ENCODE peak calls at places on chromosomes 5 and 9, in nine cellular contexts. F is brain microvascular endothelial cell, E is natural killer cell, X is bronchial epithelial cell, H is AG10803, K is A549, M is adrenal gland, W is HepG2, B is cardiac muscle cell. Y is an unnamed sample.
A peak's percentile ranks its signal among the peaks of the same experiment; 100 is the strongest.

GRCh38 chr5:123800640-123801039 is 288.7 kb downstream of the CSNK1G3 start:
- DNase-seq in F (no peak), E (no peak), X (no peak), H (no peak), K (no peak), M (no peak), W (no peak), B (no peak), Y (no peak)

GRCh38 chr5:9716838-9717281 is 86.7 kb upstream of the TAS2R1 start:
- DNase-seq in F (peak; percentile 86), E (no peak), X (peak; percentile 75), H (peak; percentile 71), K (no peak), M (no peak), W (no peak), B (no peak), Y (no peak)

GRCh38 chr5:107980923-107981748 is 310.4 kb upstream of the EFNA5 start:
- DNase-seq in F (no peak), E (no peak), X (no peak), H (no peak), K (no peak), M (no peak), W (no peak), B (no peak), Y (no peak)

GRCh38 chr5:146565764-146566163 is 49.8 kb upstream of the GPR151 start:
- DNase-seq in F (peak; percentile 63), E (peak; percentile 29), X (peak; percentile 67), H (peak; percentile 55), K (peak; percentile 82), M (peak; percentile 48), W (peak; percentile 65), B (peak; percentile 72), Y (no peak)

GRCh38 chr5:67118050-67118620 is 78.5 kb downstream of the CD180 start:
- DNase-seq in F (no peak), E (no peak), X (no peak), H (no peak), K (no peak), M (no peak), W (no peak), B (no peak), Y (no peak)

GRCh38 chr5:41831155-41831554 is 39.1 kb downstream of the OXCT1 start:
- DNase-seq in F (no peak), E (no peak), X (no peak), H (no peak), K (no peak), M (no peak), W (no peak), B (no peak), Y (no peak)

GRCh38 chr5:95595289-95595931 is 24.5 kb upstream of the GPR150 start:
- DNase-seq in F (no peak), E (no peak), X (peak; percentile 33), H (no peak), K (no peak), M (peak; percentile 21), W (no peak), B (no peak), Y (no peak)

GRCh38 chr5:10675177-10675700 is 85.8 kb downstream of the DAP start:
- DNase-seq in F (no peak), E (no peak), X (no peak), H (no peak), K (no peak), M (no peak), W (no peak), B (no peak), Y (no peak)

GRCh38 chr9:126474786-126475485 is 138.8 kb upstream of the LMX1B start:
- DNase-seq in F (peak; percentile 91), E (no peak), X (peak; percentile 52), H (peak; percentile 26), K (peak; percentile 69), M (no peak), W (no peak), B (no peak), Y (no peak)

GRCh38 chr9:76158713-76159112 is 235.5 kb downstream of the RFK start:
- DNase-seq in F (no peak), E (no peak), X (no peak), H (no peak), K (no peak), M (no peak), W (no peak), B (no peak), Y (no peak)

GRCh38 chr9:105355810-105356209 is 92.0 kb upstream of the FSD1L start:
- DNase-seq in F (peak; percentile 53), E (no peak), X (peak; percentile 69), H (no peak), K (no peak), M (no peak), W (no peak), B (no peak), Y (no peak)

GRCh38 chr9:89935115-89935514 is 330.3 kb downstream of the GADD45G start:
- DNase-seq in F (no peak), E (no peak), X (no peak), H (no peak), K (no peak), M (no peak), W (no peak), B (no peak), Y (no peak)

GRCh38 chr5:1268666-1269065 is 26.2 kb downstream of the TERT start:
- DNase-seq in F (no peak), E (no peak), X (peak; percentile 3), H (no peak), K (no peak), M (no peak), W (no peak), B (no peak), Y (no peak)

GRCh38 chr5:2685651-2686050 is 65.8 kb downstream of the IRX2 start:
- DNase-seq in F (no peak), E (no peak), X (peak; percentile 92), H (no peak), K (no peak), M (no peak), W (no peak), B (no peak), Y (no peak)

GRCh38 chr5:65010841-65011240 is 242.1 kb downstream of the CWC27 start:
- DNase-seq in F (no peak), E (no peak), X (no peak), H (no peak), K (no peak), M (no peak), W (no peak), B (no peak), Y (no peak)

GRCh38 chr9:83920469-83920941 is 727 bp downstream of the KIF27 start:
- DNase-seq in F (no peak), E (no peak), X (peak; percentile 68), H (peak; percentile 35), K (peak; percentile 60), M (no peak), W (peak; percentile 62), B (peak; percentile 75), Y (no peak)

GRCh38 chr9:23073136-23073535 is 626.5 kb downstream of the DMRTA1 start:
- DNase-seq in F (no peak), E (no peak), X (peak; percentile 82), H (no peak), K (no peak), M (no peak), W (no peak), B (no peak), Y (no peak)

GRCh38 chr9:93081081-93081529 is 14.9 kb upstream of the CARD19 start:
- DNase-seq in F (no peak), E (no peak), X (no peak), H (peak; percentile 44), K (no peak), M (peak; percentile 12), W (no peak), B (no peak), Y (no peak)

GRCh38 chr5:169012471-169012870 is 288.5 kb downstream of the SLIT3 start:
- DNase-seq in F (no peak), E (no peak), X (no peak), H (no peak), K (no peak), M (no peak), W (no peak), B (no peak), Y (no peak)

GRCh38 chr5:107425541-107426031 is 245.2 kb downstream of the EFNA5 start:
- DNase-seq in F (peak; percentile 78), E (no peak), X (peak; percentile 89), H (peak; percentile 75), K (peak; percentile 35), M (no peak), W (no peak), B (no peak), Y (no peak)

GRCh38 chr5:122076023-122076422 is 2.0 kb downstream of the LOX start:
- DNase-seq in F (no peak), E (no peak), X (peak; percentile 55), H (peak; percentile 61), K (no peak), M (no peak), W (peak; percentile 88), B (no peak), Y (no peak)
- TF ChIP-seq CTCF in F (peak; percentile 38), E (no peak), X (no peak), H (peak; percentile 38), K (no peak), M (no peak), W (no peak), B (peak; percentile 8), Y (no peak)

GRCh38 chr9:79233542-79233941 is 338.2 kb upstream of the TLE4 start:
- DNase-seq in F (peak; percentile 22), E (no peak), X (peak; percentile 53), H (peak; percentile 40), K (no peak), M (no peak), W (peak; percentile 33), B (no peak), Y (no peak)
- TF ChIP-seq CTCF in F (peak; percentile 76), E (no peak), X (peak; percentile 58), H (peak; percentile 56), K (no peak), M (peak; percentile 19), W (peak; percentile 54), B (peak; percentile 66), Y (no peak)

DNA sequence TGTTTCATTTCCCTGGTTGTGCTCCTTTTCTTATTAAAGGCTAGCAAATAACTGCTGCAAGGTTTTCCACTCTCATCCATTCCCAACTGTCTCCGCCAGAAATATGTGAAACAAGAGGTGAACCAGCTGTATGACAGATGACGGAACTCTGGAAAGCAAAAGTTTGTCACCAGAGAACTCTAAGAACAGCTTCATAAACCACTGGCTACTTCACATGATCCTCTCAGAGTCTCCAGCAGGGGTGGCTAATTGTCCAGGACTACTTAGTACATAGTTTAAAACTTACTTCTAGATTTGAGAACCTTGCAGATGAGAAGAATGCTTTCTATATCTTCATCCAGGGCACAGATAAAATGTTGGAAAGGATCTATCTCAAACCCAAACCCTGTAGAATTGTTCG is 195.8 kb upstream of the RAD23B start:
- DNase-seq in F (no peak), E (no peak), X (no peak), H (peak; percentile 6), K (no peak), M (no peak), W (no peak), B (no peak), Y (no peak)
- TF ChIP-seq CTCF in F (peak; percentile 23), E (no peak), X (no peak), H (peak; percentile 35), K (no peak), M (no peak), W (no peak), B (peak; percentile 15), Y (no peak)

DNA sequence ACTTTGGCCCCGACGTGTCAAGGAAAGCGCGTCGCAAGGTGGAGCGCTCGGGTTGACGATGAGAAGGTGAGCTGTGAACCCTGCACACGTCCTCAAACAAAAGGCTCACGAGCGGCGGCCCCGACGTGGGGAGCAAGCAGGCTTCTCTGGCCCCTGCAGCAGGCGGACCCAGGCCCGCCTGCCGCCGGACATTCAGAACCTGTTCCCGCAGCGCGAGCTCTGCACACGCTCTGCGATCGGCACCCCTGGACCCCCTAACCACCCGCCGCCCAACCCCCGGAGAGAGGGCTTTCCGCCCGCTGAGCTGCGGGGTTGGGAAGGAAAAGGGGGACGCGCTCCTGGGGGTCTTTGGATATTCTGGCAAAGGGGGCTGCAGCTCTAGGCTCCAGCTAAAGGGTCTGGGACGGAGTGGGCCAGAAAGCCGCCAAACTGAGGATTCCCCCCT is 1.2 kb downstream of the FBN2 start:
- DNase-seq in F (no peak), E (no peak), X (no peak), H (no peak), K (no peak), M (no peak), W (no peak), B (no peak), Y (no peak)
- TF ChIP-seq CTCF in F (peak; percentile 31), E (no peak), X (no peak), H (no peak), K (no peak), M (no peak), W (no peak), B (no peak), Y (no peak)